ENCODE peak calls at places on chromosomes 13 and 19, in four cellular contexts. W is IMR-90; F is activated effector memory CD4-positive, alpha-beta T cell treated with Interleukin-2 at 50 U/mL for 16 hours; Y is EL. A is an unnamed sample.

GRCh38 chr13:112934075-112934474 is 34.9 kb upstream of the MCF2L start:
- DNase-seq in Y (no peak), F (no peak), W (no peak), A (no peak)

GRCh38 chr13:41707192-41707858 is 250.0 kb downstream of the RGCC start:
- DNase-seq in W (no peak), Y (no peak), F (no peak), A (no peak)

GRCh38 chr19:1113278-1113985 is 9.6 kb downstream of the GPX4 start:
- DNase-seq in Y (peak; percentile 90), W (peak; percentile 94), F (peak; percentile 64), A (peak; percentile 91)

GRCh38 chr13:34046457-34046856 is 228.5 kb downstream of the RFC3 start:
- DNase-seq in Y (no peak), F (no peak), W (no peak), A (no peak)

GRCh38 chr13:62704795-62705329 is 1289.2 kb upstream of the PCDH20 start:
- DNase-seq in Y (no peak), W (no peak), F (no peak), A (no peak)

GRCh38 chr19:13537454-13537853 is 31.2 kb upstream of the CACNA1A start:
- DNase-seq in F (no peak), Y (no peak), W (no peak), A (no peak)

GRCh38 chr19:17332677-17333581 is 1.7 kb downstream of the ANO8 start:
- DNase-seq in W (peak; percentile 39), Y (peak; percentile 58), F (no peak), A (no peak)

GRCh38 chr13:91740811-91741210 is 342.4 kb downstream of the GPC5 start:
- DNase-seq in W (no peak), F (no peak), Y (no peak), A (no peak)

GRCh38 chr13:80338781-80339577 is 1.9 kb downstream of the SPRY2 start:
- DNase-seq in W (peak; percentile 88), F (no peak), Y (peak; percentile 83), A (peak; percentile 82)

GRCh38 chr13:28820099-28821051 is at the start of gene MTUS2:
- DNase-seq in F (no peak), W (no peak), Y (no peak), A (no peak)

GRCh38 chr19:17506745-17507144 is 4.7 kb upstream of the PGLS start:
- DNase-seq in F (no peak), W (no peak), Y (no peak), A (no peak)

GRCh38 chr13:110282316-110282841 is 24.6 kb downstream of the COL4A1 start:
- DNase-seq in Y (no peak), F (no peak), W (no peak), A (no peak)

GRCh38 chr19:5297272-5297669 is 43.3 kb downstream of the PTPRS start:
- DNase-seq in W (no peak), F (no peak), Y (no peak), A (no peak)

GRCh38 chr19:42185281-42185680 is 32.2 kb downstream of the DEDD2 start:
- DNase-seq in Y (peak; percentile 42), W (peak; percentile 28), F (peak; percentile 25), A (no peak)

GRCh38 chr19:42076375-42076944 is 494 bp downstream of the ZNF574 start:
- DNase-seq in Y (no peak), F (no peak), W (no peak), A (no peak)

GRCh38 chr19:7916137-7916907 is 1.7 kb downstream of the TGFBR3L start:
- DNase-seq in W (no peak), F (peak; percentile 31), Y (peak; percentile 32), A (no peak)

GRCh38 chr19:48524728-48525127 is 13.1 kb upstream of the LMTK3 start:
- DNase-seq in W (no peak), F (no peak), Y (no peak), A (no peak)

GRCh38 chr19:6467384-6467783 is 3.3 kb downstream of the CRB3 start:
- DNase-seq in W (no peak), Y (no peak), F (no peak), A (no peak)

GRCh38 chr13:93345061-93345460 is 118.5 kb downstream of the GPC6 start:
- DNase-seq in Y (no peak), W (no peak), F (no peak), A (no peak)

GRCh38 chr19:49923055-49924003 is 5.7 kb upstream of the ATF5 start:
- DNase-seq in Y (no peak), F (no peak), W (no peak), A (no peak)

GRCh38 chr19:40803857-40804782 is 5.1 kb downstream of the EGLN2 start:
- DNase-seq in W (no peak), Y (no peak), F (peak; percentile 68), A (no peak)

GRCh38 chr13:75636339-75637095 is 387 bp downstream of the LMO7 start:
- DNase-seq in W (peak; percentile 46), F (peak; percentile 48), Y (peak; percentile 61), A (no peak)

GRCh38 chr13:20125783-20126165 is 35.1 kb downstream of the GJA3 start:
- DNase-seq in F (no peak), W (no peak), Y (no peak), A (no peak)

GRCh38 chr13:44296856-44297255 is 76.8 kb upstream of the SERP2 start:
- DNase-seq in F (no peak), W (no peak), Y (no peak), A (no peak)

GRCh38 chr19:1856698-1857603 is 6.4 kb downstream of the KLF16 start:
- DNase-seq in W (peak; percentile 70), F (no peak), Y (peak; percentile 89), A (peak; percentile 60)

GRCh38 chr13:60944863-60945262 is 470.8 kb downstream of the PCDH20 start:
- DNase-seq in W (no peak), Y (no peak), F (no peak), A (no peak)

GRCh38 chr19:13001502-13002388 is 6.5 kb downstream of the NFIX start:
- DNase-seq in W (no peak), Y (no peak), F (no peak), A (no peak)

GRCh38 chr19:48547722-48548121 is 4.2 kb upstream of the SULT2B1 start:
- DNase-seq in Y (no peak), F (no peak), W (no peak), A (no peak)

GRCh38 chr13:50382511-50382910 is 367.3 kb downstream of the KCNRG start:
- DNase-seq in W (no peak), Y (no peak), F (no peak), A (no peak)

GRCh38 chr13:99693812-99694211 is 192.5 kb downstream of the TM9SF2 start:
- DNase-seq in W (no peak), Y (no peak), F (no peak), A (no peak)

GRCh38 chr19:45400192-45400591 is 4.7 kb downstream of the PPP1R13L start:
- DNase-seq in F (no peak), W (no peak), Y (no peak), A (no peak)

GRCh38 chr13:33051632-33052031 is 35.4 kb downstream of the KL start:
- DNase-seq in Y (no peak), W (no peak), F (no peak), A (no peak)

GRCh38 chr19:45440259-45440638 is 16.5 kb upstream of the ERCC1 start:
- DNase-seq in W (no peak), Y (no peak), F (no peak), A (no peak)

GRCh38 chr13:78764665-78765064 is 105.7 kb upstream of the OBI1 start:
- DNase-seq in W (no peak), F (no peak), Y (no peak), A (no peak)

GRCh38 chr13:66855110-66855509 is 375.0 kb downstream of the PCDH9 start:
- DNase-seq in W (no peak), F (no peak), Y (no peak), A (no peak)

GRCh38 chr13:113178070-113178895 is 19.8 kb downstream of the PROZ start:
- DNase-seq in Y (peak; percentile 99), F (no peak), W (peak; percentile 99), A (peak; percentile 95)

GRCh38 chr19:33335446-33335845 is 33.1 kb upstream of the CEBPA start:
- DNase-seq in W (no peak), Y (no peak), F (no peak), A (no peak)

A was measured in brain microvascular endothelial cell.